ENCODE peak calls at places on chromosomes 2 and 18, in six cellular contexts. One of them, this sample, is unnamed.
A peak's percentile ranks its signal among the peaks of the same experiment; 100 is the strongest.

GRCh38 chr2:105139556-105140236 is 101.8 kb downstream of the MRPS9 start:
- DNase-seq in AG08395: no peak
- DNase-seq in H54: no peak
- DNase-seq in mesenchymal stem cell: no peak
- DNase-seq in HuH-7: no peak
- DNase-seq in AG09319: no peak
- DNase-seq in this sample: no peak

GRCh38 chr18:67710639-67711038 is 194.1 kb upstream of the DSEL start:
- DNase-seq in mesenchymal stem cell: no peak
- DNase-seq in HuH-7: peak; percentile 2
- DNase-seq in H54: no peak
- DNase-seq in AG08395: no peak
- DNase-seq in AG09319: no peak
- DNase-seq in this sample: peak; percentile 1

GRCh38 chr18:59353079-59353680 is 5.9 kb downstream of the LMAN1 start:
- DNase-seq in H54: no peak
- DNase-seq in mesenchymal stem cell: no peak
- DNase-seq in AG08395: no peak
- DNase-seq in HuH-7: no peak
- DNase-seq in AG09319: no peak
- DNase-seq in this sample: peak; percentile 50

GRCh38 chr2:64203131-64204005 is 59.1 kb upstream of the PELI1 start:
- DNase-seq in mesenchymal stem cell: peak; percentile 92
- DNase-seq in HuH-7: no peak
- DNase-seq in AG09319: no peak
- DNase-seq in AG08395: peak; percentile 48
- DNase-seq in H54: no peak
- DNase-seq in this sample: no peak

GRCh38 chr18:44700652-44701051 is 20.0 kb downstream of the SETBP1 start:
- DNase-seq in mesenchymal stem cell: peak; percentile 75
- DNase-seq in H54: no peak
- DNase-seq in AG08395: no peak
- DNase-seq in HuH-7: no peak
- DNase-seq in AG09319: no peak
- DNase-seq in this sample: no peak

GRCh38 chr2:9681427-9681817 is 50.6 kb upstream of the YWHAQ start:
- DNase-seq in mesenchymal stem cell: no peak
- DNase-seq in AG09319: no peak
- DNase-seq in H54: no peak
- DNase-seq in HuH-7: no peak
- DNase-seq in AG08395: no peak
- DNase-seq in this sample: peak; percentile 82

GRCh38 chr18:50298443-50299284 is 11.2 kb upstream of the CXXC1 start:
- DNase-seq in H54: no peak
- DNase-seq in AG08395: no peak
- DNase-seq in mesenchymal stem cell: no peak
- DNase-seq in AG09319: no peak
- DNase-seq in HuH-7: no peak
- DNase-seq in this sample: no peak

GRCh38 chr2:205141381-205141780 is 540.9 kb upstream of the NRP2 start:
- DNase-seq in mesenchymal stem cell: no peak
- DNase-seq in H54: no peak
- DNase-seq in AG08395: no peak
- DNase-seq in HuH-7: no peak
- DNase-seq in AG09319: no peak
- DNase-seq in this sample: peak; percentile 74

GRCh38 chr18:10771053-10771709 is 245.4 kb downstream of the NAPG start:
- DNase-seq in HuH-7: no peak
- DNase-seq in AG09319: no peak
- DNase-seq in mesenchymal stem cell: peak; percentile 74
- DNase-seq in AG08395: peak; percentile 5
- DNase-seq in H54: no peak
- DNase-seq in this sample: peak; percentile 17

GRCh38 chr2:68809324-68810240 is 61.6 kb downstream of the BMP10 start:
- DNase-seq in AG09319: no peak
- DNase-seq in H54: no peak
- DNase-seq in HuH-7: no peak
- DNase-seq in AG08395: no peak
- DNase-seq in mesenchymal stem cell: no peak
- DNase-seq in this sample: no peak

GRCh38 chr2:119487434-119488244 is 36.6 kb downstream of the SCTR start:
- DNase-seq in H54: no peak
- DNase-seq in AG08395: no peak
- DNase-seq in AG09319: no peak
- DNase-seq in mesenchymal stem cell: no peak
- DNase-seq in HuH-7: peak; percentile 82
- DNase-seq in this sample: no peak

GRCh38 chr18:48929951-48930713 is 20.6 kb downstream of the SMAD7 start:
- DNase-seq in mesenchymal stem cell: peak; percentile 95
- DNase-seq in AG08395: peak; percentile 78
- DNase-seq in AG09319: no peak
- DNase-seq in H54: no peak
- DNase-seq in HuH-7: peak; percentile 81
- DNase-seq in this sample: peak; percentile 28

GRCh38 chr2:30721241-30721640 is 86.0 kb downstream of the CAPN13 start:
- DNase-seq in AG08395: no peak
- DNase-seq in AG09319: no peak
- DNase-seq in H54: no peak
- DNase-seq in mesenchymal stem cell: no peak
- DNase-seq in HuH-7: no peak
- DNase-seq in this sample: no peak

GRCh38 chr18:47566809-47567208 is 315.3 kb upstream of the SKOR2 start:
- DNase-seq in AG08395: no peak
- DNase-seq in H54: no peak
- DNase-seq in mesenchymal stem cell: no peak
- DNase-seq in AG09319: no peak
- DNase-seq in HuH-7: no peak
- DNase-seq in this sample: no peak

GRCh38 chr18:48814490-48815181 is 136.1 kb downstream of the SMAD7 start:
- DNase-seq in mesenchymal stem cell: peak; percentile 71
- DNase-seq in H54: no peak
- DNase-seq in HuH-7: no peak
- DNase-seq in AG08395: no peak
- DNase-seq in AG09319: no peak
- DNase-seq in this sample: no peak

GRCh38 chr2:241344925-241345651 is 11.0 kb upstream of the FARP2 start:
- DNase-seq in AG08395: no peak
- DNase-seq in H54: no peak
- DNase-seq in HuH-7: no peak
- DNase-seq in AG09319: no peak
- DNase-seq in mesenchymal stem cell: peak; percentile 16
- DNase-seq in this sample: no peak

This sample was measured in dermis blood vessel endothelial cell.